ENCODE peak calls at places on chromosomes 3 and 15, in seven cellular contexts. I is sigmoid colon, N is astrocyte, C is upper lobe of right lung, V is heart right ventricle, Z is psoas muscle, H is trophoblast cell. F is an unnamed sample. For H3K36me3 and H3K27me3, the result is how much of the 10 kb centered on the place peaks cover.

GRCh38 chr3:55243686-55244085 is 243.4 kb downstream of the WNT5A start:
- DNase-seq in I (no peak), N (no peak), C (no peak), V (no peak), Z (no peak), H (no peak), F (no peak)

GRCh38 chr3:56787258-56787777 is 14.4 kb downstream of the ARHGEF3 start:
- DNase-seq in I (no peak), N (no peak), C (no peak), V (no peak), Z (no peak), H (no peak), F (no peak)

GRCh38 chr3:197613187-197613586 is 57.4 kb upstream of the BDH1 start:
- DNase-seq in I (no peak), N (no peak), C (no peak), V (no peak), Z (no peak), H (no peak), F (no peak)

GRCh38 chr3:153783804-153784203 is 337.4 kb upstream of the ARHGEF26 start:
- DNase-seq in I (no peak), N (no peak), C (no peak), V (no peak), Z (no peak), H (no peak), F (no peak)

GRCh38 chr3:52830535-52831258 is at the start of gene ITIH4:
- DNase-seq in I (no peak), N (peak), C (no peak), V (no peak), Z (no peak), H (no peak), F (no peak)

GRCh38 chr3:170488802-170489201 is 70.1 kb downstream of the CLDN11 start:
- DNase-seq in I (no peak), N (no peak), C (no peak), V (no peak), Z (no peak), H (peak), F (no peak)

GRCh38 chr3:127751163-127751621 is 71.1 kb downstream of the MGLL start:
- DNase-seq in I (no peak), N (no peak), C (no peak), V (no peak), Z (no peak), H (no peak), F (peak)

GRCh38 chr3:70868561-70868960 is 556.1 kb upstream of the MDFIC2 start:
- DNase-seq in I (no peak), N (no peak), C (no peak), V (no peak), Z (no peak), H (no peak), F (no peak)

GRCh38 chr3:46664188-46664970 is 29.1 kb downstream of the ALS2CL start:
- DNase-seq in I (peak), N (no peak), C (peak), V (peak), Z (no peak), H (no peak), F (no peak)

GRCh38 chr3:15633159-15633558 is 31.6 kb downstream of the BTD start:
- DNase-seq in I (no peak), N (no peak), C (no peak), V (no peak), Z (no peak), H (no peak), F (no peak)

GRCh38 chr15:43187544-43188155 is 2.4 kb downstream of the CCNDBP1 start:
- DNase-seq in I (no peak), N (peak), C (no peak), V (no peak), Z (no peak), H (peak), F (no peak)

GRCh38 chr3:119042162-119042561 is 7.5 kb upstream of the IGSF11 start:
- DNase-seq in I (no peak), N (no peak), C (no peak), V (no peak), Z (no peak), H (no peak), F (no peak)

GRCh38 chr3:23885210-23885609 is 31.6 kb downstream of the NKIRAS1 start:
- DNase-seq in I (no peak), N (no peak), C (no peak), V (no peak), Z (no peak), H (peak), F (no peak)

GRCh38 chr15:90860942-90861675 is 7.3 kb upstream of the FURIN start:
- DNase-seq in I (no peak), N (peak), C (no peak), V (no peak), Z (no peak), H (no peak), F (no peak)

GRCh38 chr3:30685267-30685667 is 78.9 kb downstream of the TGFBR2 start:
- DNase-seq in I (no peak), N (no peak), C (no peak), V (no peak), Z (no peak), H (no peak), F (no peak)

GRCh38 chr3:126082334-126083137 is 1.4 kb downstream of the SLC41A3 start:
- DNase-seq in I (no peak), N (no peak), C (no peak), V (no peak), Z (no peak), H (no peak), F (no peak)

GRCh38 chr3:12460132-12460531 is 24.1 kb upstream of the TSEN2 start:
- DNase-seq in I (no peak), N (no peak), C (no peak), V (no peak), Z (no peak), H (peak), F (no peak)

GRCh38 chr3:196055267-196055666 is 26.6 kb downstream of the TFRC start:
- DNase-seq in I (no peak), N (no peak), C (no peak), V (no peak), Z (no peak), H (no peak), F (no peak)
- H3K36me3 ChIP-seq in I (under half), N (under half), C (half or more), V (under half), Z (half or more), H (under half), F (under half)

GRCh38 chr3:160479376-160479775 is 29.8 kb upstream of the TRIM59 start:
- DNase-seq in I (no peak), N (no peak), C (no peak), V (no peak), Z (no peak), H (no peak), F (no peak)

GRCh38 chr3:160475889-160476288 is 26.3 kb upstream of the TRIM59 start:
- DNase-seq in I (no peak), N (no peak), C (no peak), V (no peak), Z (no peak), H (no peak), F (no peak)

GRCh38 chr3:160480931-160481330 is 31.3 kb upstream of the TRIM59 start:
- DNase-seq in I (no peak), N (peak), C (no peak), V (no peak), Z (no peak), H (no peak), F (no peak)

GRCh38 chr3:160477750-160478149 is 28.2 kb upstream of the TRIM59 start:
- DNase-seq in I (no peak), N (peak), C (no peak), V (no peak), Z (no peak), H (peak), F (no peak)

DNA sequence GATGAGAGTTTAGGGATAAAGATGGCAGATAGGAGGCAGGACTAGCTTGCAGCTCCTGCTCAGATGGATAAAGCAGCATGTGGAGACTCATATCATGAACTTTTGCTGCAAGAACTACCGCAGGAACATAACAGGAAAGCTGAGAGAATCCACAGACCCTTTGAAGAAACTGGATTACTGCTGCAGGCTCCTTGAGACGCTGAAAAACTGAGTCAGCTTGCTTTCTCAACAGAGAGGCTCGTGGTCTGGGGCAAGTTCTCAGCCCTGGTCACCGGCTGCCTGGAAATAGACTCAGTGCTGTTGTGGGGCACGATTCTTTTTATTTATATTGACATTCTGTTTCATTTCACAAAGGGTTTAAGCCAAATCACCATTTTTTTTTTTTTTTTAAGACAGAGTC is 28.8 kb upstream of the TRIM59 start:
- DNase-seq in I (no peak), N (peak), C (no peak), V (no peak), Z (no peak), H (peak), F (no peak)
- H3K4me3 ChIP-seq in I (no peak), N (no peak), C (no peak), V (no peak), Z (no peak), H (no peak), F (no peak)

GRCh38 chr15:69842851-69843250 is 254.9 kb downstream of the TLE3 start:
- DNase-seq in I (no peak), N (no peak), C (no peak), V (no peak), Z (no peak), H (no peak), F (no peak)
- H3K27me3 ChIP-seq in I (under half), N (under half), C (under half), V (under half), Z (under half), H (under half), F (under half)

GRCh38 chr3:184172681-184173373 is 1.8 kb upstream of the AP2M1 start:
- DNase-seq in I (no peak), N (peak), C (no peak), V (no peak), Z (no peak), H (peak), F (no peak)

GRCh38 chr3:184174278-184174645 is 393 bp upstream of the AP2M1 start:
- DNase-seq in I (no peak), N (no peak), C (no peak), V (no peak), Z (no peak), H (no peak), F (no peak)

GRCh38 chr3:184169896-184170875 is 4.5 kb upstream of the AP2M1 start:
- DNase-seq in I (no peak), N (no peak), C (peak), V (no peak), Z (no peak), H (no peak), F (no peak)

GRCh38 chr3:184173374-184173722 is 1.3 kb upstream of the AP2M1 start:
- DNase-seq in I (no peak), N (no peak), C (no peak), V (no peak), Z (no peak), H (no peak), F (no peak)

DNA sequence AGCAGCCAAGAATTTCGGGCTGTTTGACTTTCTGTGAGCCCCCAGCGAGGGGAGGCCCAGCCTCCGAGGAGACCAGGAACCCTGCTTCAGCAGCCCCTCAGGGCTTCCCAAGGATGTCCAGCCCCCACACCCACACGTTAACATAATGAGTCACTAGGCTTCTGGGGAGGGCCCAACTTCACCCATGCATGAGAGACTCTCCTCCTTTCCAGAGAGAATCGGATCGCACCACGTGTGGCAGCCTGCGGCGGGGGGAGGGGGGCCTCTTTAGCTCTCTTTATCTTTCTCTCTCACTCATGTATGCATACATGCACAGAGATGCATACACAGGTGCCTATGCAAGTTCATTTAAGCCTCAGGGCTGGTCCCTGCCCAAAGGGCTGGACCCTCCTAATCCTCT is 3.1 kb upstream of the AP2M1 start:
- DNase-seq in I (no peak), N (peak), C (no peak), V (no peak), Z (no peak), H (no peak), F (peak)
- H3K36me3 ChIP-seq in I (under half), N (under half), C (half or more), V (under half), Z (half or more), H (half or more), F (under half)

GRCh38 chr15:88802991-88803240 is 320 bp upstream of the ACAN start:
- DNase-seq in I (no peak), N (no peak), C (no peak), V (no peak), Z (no peak), H (no peak), F (no peak)

GRCh38 chr15:88804257-88804656 is 1.0 kb downstream of the ACAN start:
- DNase-seq in I (no peak), N (no peak), C (no peak), V (no peak), Z (no peak), H (no peak), F (no peak)

GRCh38 chr15:88803920-88804247 is 648 bp downstream of the ACAN start:
- DNase-seq in I (no peak), N (no peak), C (no peak), V (no peak), Z (no peak), H (no peak), F (no peak)

GRCh38 chr15:88802250-88802990 is 816 bp upstream of the ACAN start:
- DNase-seq in I (no peak), N (no peak), C (no peak), V (no peak), Z (no peak), H (no peak), F (no peak)

GRCh38 chr15:88803241-88803919 is at the start of gene ACAN:
- DNase-seq in I (no peak), N (no peak), C (no peak), V (no peak), Z (no peak), H (no peak), F (no peak)
- H3K4me3 ChIP-seq in I (peak), N (peak), C (no peak), V (peak), Z (peak), H (peak), F (no peak)